ENCODE peak calls at places on chromosomes 1 and 21, in four cellular contexts. K, Q, Y and V are unnamed samples.

GRCh38 chr1:201266774-201267173 is 16.5 kb upstream of the PKP1 start:
- DNase-seq in K (no peak), Q (no peak), Y (no peak), V (no peak)

GRCh38 chr1:9651565-9652378 is at the start of gene PIK3CD:
- DNase-seq in K (no peak), Q (no peak), Y (no peak), V (no peak)

GRCh38 chr1:7043232-7043549 is 257.9 kb downstream of the CAMTA1 start:
- DNase-seq in K (no peak), Q (no peak), Y (no peak), V (no peak)

GRCh38 chr1:19476440-19477190 is 8.7 kb downstream of the CAPZB start:
- DNase-seq in K (no peak), Q (no peak), Y (no peak), V (no peak)

GRCh38 chr21:37982496-37983318 is 66.5 kb upstream of the KCNJ6 start:
- DNase-seq in K (no peak), Q (no peak), Y (no peak), V (no peak)

GRCh38 chr21:37829043-37829442 is 87.2 kb downstream of the KCNJ6 start:
- DNase-seq in K (no peak), Q (no peak), Y (no peak), V (no peak)

GRCh38 chr1:174996474-174996873 is 3.3 kb upstream of the CACYBP start:
- DNase-seq in K (no peak), Q (no peak), Y (no peak), V (no peak)

GRCh38 chr1:9359898-9360297 is 67.2 kb downstream of the SPSB1 start:
- DNase-seq in K (no peak), Q (no peak), Y (no peak), V (no peak)

GRCh38 chr1:181190362-181191035 is 102.0 kb downstream of the IER5 start:
- DNase-seq in K (no peak), Q (no peak), Y (no peak), V (no peak)

GRCh38 chr1:59512702-59513101 is 215.8 kb downstream of the FGGY start:
- DNase-seq in K (no peak), Q (no peak), Y (no peak), V (no peak)

GRCh38 chr1:202692959-202693555 is 17.2 kb downstream of the SYT2 start:
- DNase-seq in K (peak; percentile 6), Q (peak; percentile 72), Y (peak; percentile 66), V (no peak)

GRCh38 chr1:208788013-208788412 is 543.8 kb upstream of the PLXNA2 start:
- DNase-seq in K (no peak), Q (no peak), Y (no peak), V (no peak)

GRCh38 chr1:37795340-37796110 is 1.9 kb downstream of the MANEAL start:
- DNase-seq in K (no peak), Q (peak; percentile 55), Y (peak; percentile 69), V (no peak)

GRCh38 chr1:223717695-223718363 is 5.5 kb downstream of the CAPN2 start:
- DNase-seq in K (no peak), Q (no peak), Y (no peak), V (no peak)

GRCh38 chr21:19065164-19065563 is 661.6 kb upstream of the TMPRSS15 start:
- DNase-seq in K (no peak), Q (no peak), Y (no peak), V (no peak)

GRCh38 chr1:154819628-154820590 is 50.2 kb downstream of the KCNN3 start:
- DNase-seq in K (no peak), Q (no peak), Y (no peak), V (no peak)

GRCh38 chr1:180542530-180543171 is 16.1 kb upstream of the OVAAL start:
- DNase-seq in K (no peak), Q (no peak), Y (no peak), V (no peak)

GRCh38 chr1:230808268-230808872 is 60.0 kb downstream of the C1orf198 start:
- DNase-seq in K (no peak), Q (no peak), Y (no peak), V (no peak)
- H3K27ac ChIP-seq in K (peak overlapping the region; percentile 77), Q (no peak overlapping the region), Y (no peak overlapping the region), V (peak overlapping the region; percentile 81)

DNA sequence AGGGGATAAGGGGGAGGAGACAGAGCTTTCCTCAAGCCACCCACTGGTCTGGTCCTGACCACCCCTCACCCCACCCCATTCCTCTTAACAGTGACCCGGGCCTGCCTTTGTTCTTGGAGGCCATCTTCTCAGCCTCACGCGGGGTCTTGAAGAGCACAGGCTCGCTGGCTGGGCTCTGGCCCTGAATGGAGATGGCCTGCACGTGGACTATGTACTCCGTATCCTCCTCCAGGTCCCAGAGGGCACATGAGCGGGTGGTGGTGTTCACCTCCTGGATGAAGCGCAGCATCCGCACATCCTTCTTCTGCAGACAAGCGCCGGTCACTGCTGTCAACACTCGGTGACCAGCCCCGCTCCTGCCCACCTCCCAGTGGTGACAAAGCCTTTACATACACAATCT is 2.6 kb downstream of the FNDC5 start:
- DNase-seq in K (no peak), Q (no peak), Y (no peak), V (no peak)
- H3K4me3 ChIP-seq in K (no peak overlapping the region), Q (no peak overlapping the region), Y (no peak overlapping the region), V (no peak overlapping the region)

DNA sequence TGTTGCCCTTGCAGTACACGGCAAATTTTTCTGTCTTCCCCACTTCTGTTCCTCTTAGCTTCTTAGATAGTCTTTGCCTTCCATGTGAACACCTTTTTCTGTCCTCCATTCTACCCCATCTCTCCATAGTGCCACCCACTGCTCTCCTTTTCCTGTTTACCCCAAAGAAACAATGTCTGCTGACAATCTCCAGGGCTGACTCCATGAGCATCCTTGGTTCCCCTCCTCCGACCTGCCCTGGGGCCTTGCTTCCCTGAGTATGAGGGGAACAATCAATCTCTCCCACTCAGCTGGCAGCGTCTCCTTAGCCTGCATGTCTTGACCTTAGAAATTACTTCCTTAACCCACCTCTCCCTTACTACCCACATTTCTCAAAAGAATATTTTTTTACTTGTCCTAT is 12.3 kb upstream of the MYBPHL start:
- DNase-seq in K (no peak), Q (no peak), Y (no peak), V (no peak)
- TF ChIP-seq POLR2A in K (no peak), Q (no peak), Y (no peak), V (no peak)

DNA sequence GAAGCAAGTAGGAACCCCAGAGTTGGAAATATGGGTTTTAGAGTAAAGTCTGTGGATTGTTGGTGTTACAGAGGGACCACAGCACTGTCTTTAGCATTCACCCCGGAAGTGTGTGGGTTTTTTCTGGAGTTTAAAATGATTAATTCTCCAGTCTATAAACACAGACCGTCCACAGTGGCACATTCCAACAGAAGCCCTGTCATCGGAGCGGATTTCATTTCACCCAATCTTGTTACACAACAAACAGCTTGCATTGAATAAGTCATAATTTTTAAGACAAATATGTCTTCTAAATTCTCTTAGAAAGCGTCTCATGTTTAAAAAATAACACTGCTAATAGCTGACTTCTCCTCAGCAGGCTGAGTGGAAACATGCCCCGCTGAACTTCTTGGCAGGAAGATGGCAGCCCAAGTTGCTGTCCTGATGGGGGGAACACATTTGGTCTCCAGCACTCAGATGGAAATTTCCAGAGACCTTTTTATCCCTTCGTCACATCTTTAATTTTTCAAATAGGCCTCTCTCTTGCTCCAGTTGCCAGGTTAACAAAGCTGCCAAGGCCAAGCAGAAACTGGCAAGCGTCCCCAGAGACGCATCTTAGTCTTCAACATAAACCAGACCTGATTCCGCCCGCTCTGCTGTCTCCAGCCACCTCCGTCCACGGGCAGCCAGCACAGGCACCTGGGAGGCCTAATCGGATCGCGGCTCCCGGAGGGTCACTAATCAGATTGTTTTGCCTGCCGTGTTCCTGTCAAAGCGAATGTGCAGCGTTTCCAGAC is 28.8 kb upstream of the SLC19A1 start:
- DNase-seq in K (no peak), Q (peak; percentile 67), Y (no peak), V (no peak)
- H3K27ac ChIP-seq in K (no peak overlapping the region), Q (peak overlapping the region; percentile 75), Y (no peak overlapping the region), V (no peak overlapping the region)

DNA sequence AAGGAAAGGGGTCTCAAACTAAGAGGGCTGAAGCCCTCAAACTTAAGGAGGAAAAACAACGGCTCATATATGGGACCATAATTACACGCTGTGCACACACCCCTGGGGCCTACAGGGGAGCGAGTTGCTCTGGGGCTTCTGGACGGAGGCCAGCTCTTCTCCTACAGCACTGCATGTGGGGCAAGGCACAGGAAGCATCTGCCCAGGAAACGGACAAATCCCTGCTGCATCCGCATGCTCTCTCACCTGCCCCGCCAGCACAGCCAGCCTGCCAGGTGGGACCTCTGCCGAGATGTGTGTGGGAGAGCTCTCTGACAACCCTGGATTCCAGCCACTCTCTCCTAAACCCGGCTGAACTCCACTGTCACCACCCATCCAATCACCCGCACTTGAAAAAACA is 54.1 kb downstream of the MRPL37 start:
- DNase-seq in K (no peak), Q (no peak), Y (no peak), V (no peak)
- H3K4me3 ChIP-seq in K (no peak overlapping the region), Q (no peak overlapping the region), Y (no peak overlapping the region), V (no peak overlapping the region)

GRCh38 chr1:93081716-93082115 is 2.6 kb downstream of the MTF2 start:
- DNase-seq in K (no peak), Q (no peak), Y (no peak), V (no peak)

GRCh38 chr1:93079685-93080141 is 630 bp downstream of the MTF2 start:
- DNase-seq in K (no peak), Q (peak; percentile 33), Y (peak; percentile 13), V (no peak)

GRCh38 chr1:93076268-93076667 is 2.8 kb upstream of the MTF2 start:
- DNase-seq in K (no peak), Q (no peak), Y (no peak), V (no peak)

GRCh38 chr1:93080424-93080823 is 1.3 kb downstream of the MTF2 start:
- DNase-seq in K (no peak), Q (no peak), Y (no peak), V (no peak)

DNA sequence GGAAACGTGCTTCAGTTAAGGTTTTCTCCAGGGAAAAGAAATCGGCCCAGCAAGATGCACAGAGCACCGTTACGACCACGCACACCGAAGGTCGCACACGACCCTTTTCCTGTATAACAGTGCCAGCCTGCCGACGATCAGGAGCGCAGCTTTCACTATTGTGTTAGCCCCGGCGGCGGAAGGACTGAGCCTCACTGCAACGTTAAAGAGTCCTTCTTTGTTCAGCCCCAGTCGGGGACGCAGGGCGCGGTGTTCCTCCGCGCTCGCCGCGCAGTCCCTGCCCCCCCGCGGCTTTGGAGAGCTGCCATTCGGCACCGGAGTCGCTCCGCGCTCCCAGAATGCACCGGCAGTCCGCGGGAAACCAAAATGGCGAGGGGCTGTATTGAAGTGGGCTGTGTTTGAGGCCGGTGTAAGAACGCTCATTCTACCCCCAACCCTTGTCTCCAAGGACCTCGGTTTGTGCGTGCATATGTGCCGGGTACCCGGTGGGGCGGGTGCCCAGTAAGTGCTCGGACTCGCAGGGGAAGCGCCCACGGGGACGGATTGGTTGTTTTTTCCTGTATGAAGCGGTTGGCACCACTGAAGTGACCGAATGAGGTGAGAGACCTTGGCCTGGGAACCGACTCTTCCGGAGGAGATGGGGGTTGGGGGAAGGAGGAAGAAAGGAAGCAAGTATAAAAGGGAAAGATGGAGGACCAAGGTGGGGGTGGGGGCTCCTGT is at the start of gene MTF2:
- DNase-seq in K (peak; percentile 86), Q (peak; percentile 98), Y (peak; percentile 97), V (peak; percentile 90)
- TF ChIP-seq POLR2A in K (peak; percentile 67), Q (peak; percentile 95), Y (peak; percentile 99), V (peak; percentile 63)

GRCh38 chr1:28506907-28507246 is 1.0 kb downstream of the RCC1 start:
- DNase-seq in K (no peak), Q (no peak), Y (no peak), V (no peak)
- H3K27ac ChIP-seq in K (peak overlapping the region; percentile 78), Q (peak overlapping the region; percentile 89), Y (no peak overlapping the region), V (peak overlapping the region; percentile 85)

GRCh38 chr1:89865498-89866385 is 44.9 kb downstream of the LRRC8D start:
- DNase-seq in K (no peak), Q (no peak), Y (no peak), V (no peak)
- H3K4me3 ChIP-seq in K (no peak overlapping the region), Q (no peak overlapping the region), Y (no peak overlapping the region), V (no peak overlapping the region)